ENCODE peak calls at places on chromosomes 11 and 22, in four cellular contexts. L is H1, I is GM12878, S is HepG2. N is an unnamed sample.

GRCh38 chr11:30586251-30587144 is at the start of gene MPPED2:
- DNase-seq in L (no peak), I (no peak), S (no peak), N (peak)

GRCh38 chr22:23697031-23697970 is 6.5 kb downstream of the RGL4 start:
- DNase-seq in S (no peak), L (no peak), I (no peak), N (no peak)

GRCh38 chr11:96680515-96680914 is 290.7 kb downstream of the JRKL start:
- DNase-seq in S (no peak), I (no peak), L (no peak), N (no peak)

GRCh38 chr11:16278986-16279385 is 77.4 kb downstream of the SOX6 start:
- DNase-seq in I (no peak), S (no peak), L (no peak), N (no peak)

GRCh38 chr11:88428959-88429358 is 91.4 kb upstream of the CTSC start:
- DNase-seq in I (no peak), L (no peak), S (no peak), N (no peak)

GRCh38 chr11:34198523-34198922 is 93.1 kb downstream of the NAT10 start:
- DNase-seq in L (no peak), S (no peak), I (no peak), N (no peak)

GRCh38 chr11:129785383-129786111 is 30.1 kb upstream of the TMEM45B start:
- DNase-seq in I (no peak), S (peak), L (no peak), N (no peak)

GRCh38 chr22:29691636-29692326 is 28.0 kb upstream of the CABP7 start:
- DNase-seq in I (no peak), S (no peak), L (peak), N (peak)

GRCh38 chr11:1829039-1829820 is 5.6 kb upstream of the SYT8 start:
- DNase-seq in I (no peak), L (no peak), S (no peak), N (no peak)

GRCh38 chr11:2670541-2671100 is 29.2 kb downstream of the KCNQ1OT1 start:
- DNase-seq in S (no peak), L (no peak), I (no peak), N (no peak)

GRCh38 chr22:44154431-44154942 is 26.2 kb upstream of the PARVG start:
- DNase-seq in I (peak), L (no peak), S (no peak), N (no peak)

GRCh38 chr11:60809691-60810090 is 24.6 kb downstream of the MS4A10 start:
- DNase-seq in L (no peak), I (no peak), S (no peak), N (no peak)

GRCh38 chr11:61295596-61295926 is 445 bp upstream of the VWCE start:
- DNase-seq in I (no peak), S (no peak), L (no peak), N (no peak)

GRCh38 chr11:44566559-44566949 is 1.1 kb downstream of the CD82 start:
- DNase-seq in S (no peak), I (no peak), L (no peak), N (no peak)

GRCh38 chr22:45534339-45535192 is 31.9 kb downstream of the FBLN1 start:
- DNase-seq in S (no peak), L (no peak), I (no peak), N (no peak)

GRCh38 chr11:34865261-34865660 is 50.9 kb downstream of the APIP start:
- DNase-seq in S (no peak), L (no peak), I (no peak), N (no peak)

GRCh38 chr11:11524436-11525038 is 97.3 kb downstream of the GALNT18 start:
- DNase-seq in I (no peak), S (no peak), L (no peak), N (no peak)

GRCh38 chr22:39292561-39293074 is 26.8 kb downstream of the RPL3 start:
- DNase-seq in L (peak), S (peak), I (no peak), N (peak)

GRCh38 chr22:20218320-20218872 is 49.7 kb downstream of the RTN4R start:
- DNase-seq in S (no peak), L (no peak), I (no peak), N (no peak)

GRCh38 chr22:35134637-35135036 is 68.7 kb downstream of the ISX start:
- DNase-seq in S (no peak), L (no peak), I (no peak), N (peak)

GRCh38 chr11:42329930-42330555 is 870.6 kb upstream of the LRRC4C start:
- DNase-seq in S (no peak), L (no peak), I (no peak), N (no peak)

GRCh38 chr11:79406376-79406775 is 34.5 kb downstream of the TENM4 start:
- DNase-seq in I (peak), S (no peak), L (no peak), N (no peak)

GRCh38 chr11:74019104-74019738 is 10.3 kb upstream of the UCP3 start:
- DNase-seq in S (peak), L (no peak), I (no peak), N (no peak)

GRCh38 chr11:74020537-74020936 is 11.7 kb upstream of the UCP3 start:
- DNase-seq in I (peak), S (no peak), L (no peak), N (no peak)

GRCh38 chr11:74017631-74018030 is 8.7 kb upstream of the UCP3 start:
- DNase-seq in I (no peak), S (no peak), L (no peak), N (no peak)

GRCh38 chr11:74019860-74020259 is 11.0 kb upstream of the UCP3 start:
- DNase-seq in L (no peak), I (peak), S (no peak), N (no peak)

DNA sequence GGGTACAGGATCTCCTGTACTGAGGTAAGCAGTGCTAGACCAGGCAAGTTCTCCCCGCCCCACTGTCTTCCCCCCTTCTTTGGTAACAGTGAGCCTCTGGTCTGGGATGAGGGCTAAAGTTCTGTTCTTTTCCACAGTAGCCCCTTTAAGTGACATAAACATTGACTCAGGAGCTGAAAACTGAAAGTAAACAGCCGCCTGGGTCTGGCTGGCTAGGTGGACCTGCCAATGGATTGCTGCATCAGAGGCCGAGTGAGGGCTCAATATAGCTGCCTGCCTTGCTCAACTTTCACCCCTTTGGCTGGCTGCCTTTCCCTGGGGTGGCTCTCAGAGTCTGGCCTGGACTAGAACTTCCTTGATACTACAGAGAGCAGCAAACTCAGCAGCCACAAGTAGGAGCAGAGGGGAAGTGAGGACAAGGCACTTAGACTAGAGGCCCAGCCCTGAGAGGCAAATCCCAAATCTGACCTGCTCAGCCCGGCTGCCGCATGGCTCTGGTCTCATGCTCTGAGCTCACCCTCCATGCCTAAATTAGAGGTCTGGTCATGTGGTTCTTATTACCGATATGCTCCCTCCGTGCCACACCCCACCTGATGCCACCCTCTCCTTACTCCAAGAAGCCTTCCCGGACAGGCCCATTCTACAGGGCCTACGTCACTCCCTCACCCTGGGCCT is 9.6 kb upstream of the UCP3 start:
- DNase-seq in L (no peak), S (peak), I (no peak), N (no peak)
- TF ChIP-seq HDAC2 in L (no peak), S (peak), I (no peak), N (no peak)

DNA sequence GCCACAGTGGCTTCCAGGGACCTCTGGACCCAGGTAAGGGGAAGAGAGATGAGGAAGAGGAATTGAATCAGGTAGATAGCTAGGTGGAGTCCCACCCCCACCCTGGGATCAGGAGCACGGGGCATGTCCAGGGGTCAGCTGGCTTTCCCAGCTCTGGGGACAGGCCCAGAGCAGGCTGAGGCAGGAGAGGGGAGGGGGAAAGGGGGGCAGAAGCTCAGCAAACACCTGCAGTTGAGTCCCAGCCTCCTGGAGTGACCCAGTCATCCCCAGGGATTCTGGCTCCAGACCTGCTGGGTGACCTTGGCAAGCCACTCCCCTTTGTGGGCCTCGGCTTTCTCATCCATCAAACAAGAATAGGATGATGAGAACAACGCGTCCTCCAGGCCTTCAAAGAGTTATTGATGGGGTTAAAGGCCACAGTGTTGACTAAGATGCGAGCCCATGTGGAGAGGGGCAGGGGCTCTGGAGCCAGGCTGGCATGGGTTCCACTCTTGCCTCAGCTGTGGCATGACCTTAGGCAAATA is 16.0 kb downstream of the STARD10 start:
- DNase-seq in I (no peak), L (no peak), S (peak), N (no peak)
- TF ChIP-seq JUND in I (no peak), L (no peak), S (no peak), N (no peak)

DNA sequence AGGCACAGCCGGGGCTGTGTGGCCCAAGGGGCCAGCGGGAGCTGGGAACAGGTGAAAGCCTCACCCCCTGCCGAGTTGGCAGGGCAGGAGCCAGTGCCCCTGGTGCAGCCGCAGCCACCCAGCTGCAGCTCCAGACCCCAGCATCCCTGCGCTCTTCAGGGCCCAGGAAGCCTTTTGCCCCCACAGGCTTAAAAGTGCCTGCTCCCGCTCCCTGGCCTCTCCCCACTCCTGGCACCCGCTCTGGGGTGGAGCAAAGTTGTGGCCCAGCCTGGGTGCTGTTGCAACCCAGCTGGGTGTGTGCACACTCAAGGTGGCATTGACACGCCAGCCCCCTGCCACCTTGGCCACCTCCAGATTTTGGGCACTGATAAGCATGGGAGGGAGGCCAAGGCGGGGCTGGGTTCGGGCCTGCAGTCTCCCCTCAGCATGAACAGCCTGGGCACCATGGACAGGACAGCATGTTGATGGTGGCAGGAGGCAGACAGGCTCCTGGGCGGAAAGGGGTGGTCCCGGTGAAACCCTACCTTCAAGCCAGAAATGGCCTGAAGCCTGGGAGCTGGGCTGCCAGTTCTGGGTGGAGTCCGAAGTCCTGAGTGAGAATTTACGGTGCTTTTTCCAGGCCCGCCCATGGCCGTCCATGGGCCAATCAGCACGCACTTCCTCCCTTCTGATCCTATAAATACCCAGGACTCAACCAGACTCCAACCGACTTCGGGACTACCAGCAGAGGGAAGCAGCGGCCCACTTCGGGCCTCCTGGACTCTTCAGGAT is 23.5 kb upstream of the RNASEH2C start:
- DNase-seq in L (peak), I (no peak), S (peak), N (peak)
- TF ChIP-seq HDAC2 in L (no peak), I (no peak), S (no peak), N (no peak)

DNA sequence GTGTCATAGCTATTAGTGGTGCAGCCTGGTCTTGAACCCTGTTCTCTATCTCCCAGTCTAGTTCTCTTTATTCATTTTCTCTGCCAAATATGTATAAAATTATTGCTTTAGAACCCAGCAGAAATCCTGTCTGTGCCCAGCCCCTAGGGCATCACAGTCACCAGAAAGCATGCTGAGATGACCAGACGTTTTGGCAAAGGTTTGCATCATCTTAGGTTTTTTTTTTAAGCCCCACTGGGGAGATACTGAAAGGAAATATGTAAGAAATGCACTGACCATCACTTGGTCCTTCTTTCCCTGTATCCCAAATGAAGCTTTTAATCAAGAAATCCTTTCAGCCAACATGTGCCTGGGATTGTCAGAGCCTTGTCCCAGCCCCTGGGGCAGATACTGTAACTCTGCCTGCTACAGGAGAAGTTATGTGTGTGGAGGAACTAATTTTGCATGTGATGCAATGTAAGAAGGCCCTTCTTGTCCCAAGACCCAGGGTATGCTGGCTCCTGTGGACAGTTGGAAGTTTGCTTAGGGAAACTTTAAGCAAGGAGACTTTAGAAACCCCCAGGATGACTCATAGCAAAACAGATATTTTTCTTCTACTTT is 65.5 kb downstream of the PPFIBP2 start:
- DNase-seq in L (no peak), I (no peak), S (no peak), N (no peak)
- TF ChIP-seq JUND in L (no peak), I (no peak), S (no peak), N (no peak)

GRCh38 chr22:25630446-25630845 is 66.0 kb downstream of the GRK3 start:
- DNase-seq in S (no peak), L (no peak), I (no peak), N (no peak)
- TF ChIP-seq HDAC2 in S (no peak), L (no peak), I (no peak), N (no peak)

DNA sequence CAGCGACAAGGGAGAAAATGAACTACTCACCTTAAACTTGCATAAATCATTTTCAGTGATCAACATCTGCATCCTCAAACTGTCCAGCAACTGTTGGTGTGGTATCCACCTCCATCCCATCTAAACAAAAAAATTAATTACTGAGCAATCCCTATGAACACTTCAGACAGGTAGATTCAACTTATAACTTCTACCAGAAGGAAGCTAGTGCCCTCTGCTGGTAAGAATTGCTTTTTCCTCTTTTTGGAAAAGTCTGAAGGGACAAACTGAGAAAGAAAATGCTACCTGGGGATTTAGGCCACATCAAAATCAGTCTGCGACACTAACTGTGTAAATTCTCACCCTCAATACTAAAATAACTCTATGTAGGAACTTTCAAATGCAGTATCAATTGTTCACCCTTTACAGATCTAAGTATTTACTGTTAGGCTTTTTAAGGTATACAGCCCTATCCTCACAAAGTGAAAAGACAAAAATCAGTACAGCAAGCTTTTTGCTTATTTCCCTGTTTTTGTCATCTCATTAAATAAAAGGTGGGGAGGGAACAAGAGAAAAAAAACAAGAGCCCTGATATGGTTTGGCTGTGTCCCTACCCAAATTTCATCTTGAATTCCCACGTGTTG is 17.9 kb downstream of the CLNS1A start:
- DNase-seq in I (peak), L (no peak), S (peak), N (peak)
- TF ChIP-seq JUND in I (no peak), L (no peak), S (no peak), N (no peak)

GRCh38 chr11:55942785-55943392 is 6.7 kb upstream of the OR5I1 start:
- DNase-seq in S (peak), L (no peak), I (no peak), N (peak)
- TF ChIP-seq HDAC2 in S (no peak), L (no peak), I (no peak), N (no peak)

GRCh38 chr22:49015993-49016908 is 811.4 kb downstream of the BRD1 start:
- DNase-seq in I (no peak), S (peak), L (no peak), N (no peak)

GRCh38 chr22:49016909-49017768 is 810.5 kb downstream of the BRD1 start:
- DNase-seq in I (no peak), S (no peak), L (no peak), N (no peak)

GRCh38 chr22:49019737-49020136 is 807.9 kb downstream of the BRD1 start:
- DNase-seq in L (no peak), I (no peak), S (no peak), N (no peak)

GRCh38 chr22:49018601-49019000 is 809.1 kb downstream of the BRD1 start:
- DNase-seq in L (no peak), I (no peak), S (no peak), N (no peak)

DNA sequence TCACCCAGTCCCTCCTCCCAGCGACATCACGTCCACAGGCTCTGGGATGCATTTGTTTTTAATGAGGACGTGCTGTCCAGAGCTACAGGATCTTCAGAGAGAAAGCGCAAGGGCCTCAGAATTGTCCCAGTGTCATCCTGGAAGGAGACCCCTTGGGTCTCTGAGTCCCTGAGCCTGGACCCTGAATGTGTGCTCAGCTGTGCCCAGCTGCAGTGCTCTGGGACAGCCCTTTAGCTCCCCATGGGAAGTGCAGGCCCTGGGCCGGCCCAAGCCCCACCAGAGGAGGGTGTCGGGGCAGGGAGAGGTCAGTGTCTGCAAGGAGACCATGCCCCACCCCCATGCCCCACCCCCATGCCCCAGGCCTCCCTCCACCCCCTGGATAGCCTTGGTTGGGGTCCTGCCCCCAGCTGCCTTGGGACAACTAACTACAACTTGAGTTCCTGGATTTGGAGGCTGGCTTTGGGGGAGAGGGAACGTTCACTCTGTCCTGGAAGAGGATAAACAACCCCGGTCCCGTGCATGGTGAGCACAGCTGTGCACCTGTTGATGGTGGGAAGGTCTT is 809.8 kb downstream of the BRD1 start:
- DNase-seq in I (no peak), L (no peak), S (no peak), N (no peak)
- TF ChIP-seq JUND in I (no peak), L (no peak), S (no peak), N (no peak)